ENCODE peak calls at places on chromosomes 5 and 9, in six cellular contexts. Y is CD4-positive, alpha-beta memory T cell; U is Right ventricle myocardium superior; B is heart left ventricle; O is naive thymus-derived CD8-positive, alpha-beta T cell; X is hepatocyte. J is an unnamed sample.

GRCh38 chr5:62257018-62257367 is 49.0 kb upstream of the KIF2A start:
- DNase-seq in Y (no peak), U (no peak), B (no peak), O (no peak), X (no peak), J (no peak)

GRCh38 chr5:42799241-42799608 is 12.5 kb downstream of the SELENOP start:
- DNase-seq in Y (no peak), U (no peak), B (no peak), O (no peak), X (no peak), J (no peak)

GRCh38 chr9:99001892-99002291 is 58.2 kb downstream of the COL15A1 start:
- DNase-seq in Y (no peak), U (no peak), B (no peak), O (no peak), X (no peak), J (no peak)

GRCh38 chr5:135246923-135247795 is 151.9 kb downstream of the MACROH2A1 start:
- DNase-seq in Y (no peak), U (no peak), B (no peak), O (no peak), X (peak), J (no peak)

GRCh38 chr9:36854751-36855150 is 179.3 kb downstream of the PAX5 start:
- DNase-seq in Y (no peak), U (peak), B (no peak), O (no peak), X (no peak), J (no peak)

GRCh38 chr9:6355728-6356127 is 27.6 kb downstream of the TPD52L3 start:
- DNase-seq in Y (no peak), U (no peak), B (no peak), O (no peak), X (peak), J (no peak)

GRCh38 chr5:52840286-52841050 is 52.8 kb downstream of the ITGA1 start:
- DNase-seq in Y (no peak), U (no peak), B (peak), O (no peak), X (no peak), J (no peak)

GRCh38 chr5:56984445-56984844 is 32.5 kb upstream of the MIER3 start:
- DNase-seq in Y (no peak), U (no peak), B (no peak), O (no peak), X (no peak), J (no peak)

GRCh38 chr9:112341741-112342140 is 8.3 kb upstream of the PTBP3 start:
- DNase-seq in Y (no peak), U (no peak), B (no peak), O (no peak), X (no peak), J (no peak)

GRCh38 chr9:83754383-83754977 is 46.7 kb upstream of the UBQLN1 start:
- DNase-seq in Y (no peak), U (no peak), B (no peak), O (no peak), X (no peak), J (no peak)

GRCh38 chr5:81533629-81534480 is 139.9 kb upstream of the ACOT12 start:
- DNase-seq in Y (no peak), U (no peak), B (no peak), O (no peak), X (no peak), J (no peak)

GRCh38 chr9:116162241-116162781 is 8.7 kb downstream of the PAPPA start:
- DNase-seq in Y (no peak), U (no peak), B (no peak), O (no peak), X (peak), J (no peak)

GRCh38 chr5:172530835-172531703 is 76.7 kb upstream of the SH3PXD2B start:
- DNase-seq in Y (no peak), U (no peak), B (no peak), O (no peak), X (no peak), J (no peak)

GRCh38 chr5:109743770-109744212 is 54.1 kb downstream of the MAN2A1 start:
- DNase-seq in Y (no peak), U (no peak), B (no peak), O (no peak), X (peak), J (no peak)

GRCh38 chr9:2066312-2067273 is 51.4 kb downstream of the SMARCA2 start:
- DNase-seq in Y (peak), U (no peak), B (no peak), O (peak), X (peak), J (no peak)

GRCh38 chr9:132671620-132672412 is 1.6 kb downstream of the GTF3C4 start:
- DNase-seq in Y (no peak), U (no peak), B (no peak), O (no peak), X (no peak), J (no peak)

GRCh38 chr9:76818271-76818670 is 54.0 kb downstream of the PCA3 start:
- DNase-seq in Y (no peak), U (no peak), B (peak), O (no peak), X (peak), J (no peak)

GRCh38 chr5:127875235-127876021 is 172.2 kb downstream of the CCDC192 start:
- DNase-seq in Y (peak), U (peak), B (peak), O (peak), X (peak), J (no peak)

GRCh38 chr5:123035320-123035949 is 1.1 kb downstream of the PPIC start:
- DNase-seq in Y (no peak), U (peak), B (peak), O (no peak), X (peak), J (no peak)

GRCh38 chr5:138725885-138726457 is 27.3 kb upstream of the CTNNA1 start:
- DNase-seq in Y (no peak), U (no peak), B (peak), O (no peak), X (peak), J (no peak)

GRCh38 chr5:88236866-88237642 is 31.6 kb downstream of the TMEM161B start:
- DNase-seq in Y (no peak), U (no peak), B (no peak), O (no peak), X (no peak), J (no peak)

GRCh38 chr5:148998174-148998797 is 64.6 kb downstream of the SH3TC2 start:
- DNase-seq in Y (peak), U (no peak), B (peak), O (peak), X (peak), J (peak)

GRCh38 chr5:16774806-16775205 is 158.0 kb upstream of the RETREG1 start:
- DNase-seq in Y (no peak), U (no peak), B (no peak), O (no peak), X (no peak), J (no peak)